ENCODE peak calls at places on chromosomes 5 and 9, in five cellular contexts. M, E, U, F and D are unnamed samples.

GRCh38 chr5:95817430-95817829 is 5.1 kb downstream of the GLRX start:
- DNase-seq in M (peak), E (no peak), U (peak), F (no peak), D (peak)

GRCh38 chr5:143685416-143685815 is 126.5 kb upstream of the HMHB1 start:
- DNase-seq in M (no peak), E (no peak), U (no peak), F (no peak), D (peak)

GRCh38 chr5:139678751-139679750 is 30.9 kb downstream of the CXXC5 start:
- DNase-seq in M (no peak), E (no peak), U (no peak), F (no peak), D (no peak)

GRCh38 chr9:114811301-114811700 is 5.5 kb upstream of the TNFSF15 start:
- DNase-seq in M (no peak), E (no peak), U (no peak), F (no peak), D (no peak)

GRCh38 chr5:176470539-176470938 is 22.4 kb downstream of the FAF2 start:
- DNase-seq in M (no peak), E (no peak), U (no peak), F (no peak), D (no peak)

GRCh38 chr5:139600336-139600949 is 39.3 kb downstream of the UBE2D2 start:
- DNase-seq in M (peak), E (no peak), U (no peak), F (no peak), D (no peak)

GRCh38 chr9:96417610-96418073 is 528 bp downstream of the ZNF367 start:
- DNase-seq in M (no peak), E (no peak), U (no peak), F (peak), D (no peak)

GRCh38 chr5:149288437-149288836 is 16.8 kb downstream of the AFAP1L1 start:
- DNase-seq in M (no peak), E (no peak), U (no peak), F (no peak), D (no peak)

GRCh38 chr5:98827161-98827560 is 53.7 kb downstream of the RGMB start:
- DNase-seq in M (peak), E (no peak), U (no peak), F (no peak), D (peak)

GRCh38 chr5:15943487-15943886 is 236.1 kb downstream of the MARCHF11 start:
- DNase-seq in M (no peak), E (no peak), U (no peak), F (no peak), D (no peak)

GRCh38 chr9:33463151-33463550 is 10.6 kb downstream of the NOL6 start:
- DNase-seq in M (no peak), E (no peak), U (no peak), F (no peak), D (no peak)

GRCh38 chr9:110830495-110830894 is 161.9 kb downstream of the MUSK start:
- DNase-seq in M (no peak), E (no peak), U (no peak), F (no peak), D (no peak)

GRCh38 chr9:109315889-109316640 is 4.8 kb downstream of the EPB41L4B start:
- DNase-seq in M (peak), E (no peak), U (no peak), F (no peak), D (no peak)

GRCh38 chr9:81627481-81627880 is 61.9 kb downstream of the TLE1 start:
- DNase-seq in M (peak), E (no peak), U (no peak), F (no peak), D (no peak)

GRCh38 chr5:133941456-133942196 is 26.8 kb downstream of the C5orf15 start:
- DNase-seq in M (no peak), E (no peak), U (no peak), F (no peak), D (no peak)

GRCh38 chr9:130112244-130113151 is 58.8 kb downstream of the GPR107 start:
- DNase-seq in M (no peak), E (no peak), U (no peak), F (no peak), D (no peak)

GRCh38 chr5:77087484-77088291 is 603 bp upstream of the ZBED3 start:
- DNase-seq in M (no peak), E (no peak), U (no peak), F (no peak), D (no peak)

GRCh38 chr5:74094096-74094778 is 468.2 kb downstream of the ARHGEF28 start:
- DNase-seq in M (no peak), E (no peak), U (no peak), F (no peak), D (no peak)

GRCh38 chr9:123121457-123121856 is 88.0 kb downstream of the GPR21 start:
- DNase-seq in M (no peak), E (no peak), U (no peak), F (no peak), D (no peak)

GRCh38 chr5:173807150-173807784 is 80.9 kb upstream of the CPEB4 start:
- DNase-seq in M (no peak), E (no peak), U (no peak), F (no peak), D (no peak)

GRCh38 chr5:135966165-135966564 is 11.4 kb upstream of the LECT2 start:
- DNase-seq in M (no peak), E (no peak), U (no peak), F (no peak), D (no peak)

GRCh38 chr9:73845954-73846690 is 651.0 kb upstream of the RORB start:
- DNase-seq in M (no peak), E (no peak), U (no peak), F (no peak), D (no peak)

GRCh38 chr5:78953092-78953800 is 31.9 kb downstream of the ARSB start:
- DNase-seq in M (no peak), E (peak), U (no peak), F (no peak), D (peak)

GRCh38 chr9:4987996-4988421 is 2.9 kb downstream of the JAK2 start:
- DNase-seq in M (no peak), E (peak), U (peak), F (peak), D (peak)

GRCh38 chr9:86072393-86073016 is 26.9 kb downstream of the GOLM1 start:
- DNase-seq in M (no peak), E (no peak), U (no peak), F (no peak), D (no peak)

GRCh38 chr5:150531686-150532085 is 23.8 kb downstream of the NDST1 start:
- DNase-seq in M (no peak), E (no peak), U (no peak), F (no peak), D (no peak)

GRCh38 chr5:143972068-143972467 is 160.1 kb downstream of the HMHB1 start:
- DNase-seq in M (no peak), E (no peak), U (no peak), F (no peak), D (no peak)

GRCh38 chr5:95892784-95893354 is 68.8 kb downstream of the ELL2 start:
- DNase-seq in M (peak), E (peak), U (peak), F (no peak), D (peak)

GRCh38 chr5:82222597-82223574 is 55.3 kb downstream of the RPS23 start:
- DNase-seq in M (no peak), E (no peak), U (no peak), F (no peak), D (no peak)

GRCh38 chr9:133741716-133742115 is 3.6 kb upstream of the SARDH start:
- DNase-seq in M (no peak), E (no peak), U (no peak), F (no peak), D (no peak)

GRCh38 chr9:137191245-137191644 is 2.8 kb downstream of the SSNA1 start:
- DNase-seq in M (no peak), E (no peak), U (no peak), F (no peak), D (no peak)

GRCh38 chr5:168006473-168007130 is 284.8 kb upstream of the WWC1 start:
- DNase-seq in M (no peak), E (no peak), U (no peak), F (no peak), D (no peak)

GRCh38 chr9:90449213-90449925 is 193.3 kb downstream of the DIRAS2 start:
- DNase-seq in M (no peak), E (no peak), U (no peak), F (no peak), D (no peak)

GRCh38 chr9:98791147-98792095 is 4.9 kb downstream of the ANKS6 start:
- DNase-seq in M (peak), E (peak), U (peak), F (peak), D (peak)

GRCh38 chr9:92242115-92242778 is 51.2 kb downstream of the IARS1 start:
- DNase-seq in M (no peak), E (no peak), U (no peak), F (no peak), D (peak)

GRCh38 chr9:18673179-18673578 is 199.2 kb downstream of the ADAMTSL1 start:
- DNase-seq in M (no peak), E (no peak), U (no peak), F (no peak), D (no peak)

GRCh38 chr5:151125421-151125820 is 32.2 kb downstream of the ANXA6 start:
- DNase-seq in M (no peak), E (peak), U (peak), F (no peak), D (no peak)